ENCODE peak calls at places on chromosomes 12 and 14, in four cellular contexts. T, B, U and Z are unnamed samples.

GRCh38 chr14:57749267-57749666 is 116.6 kb downstream of the SLC35F4 start:
- DNase-seq in T (no peak), B (no peak), U (no peak), Z (no peak)

GRCh38 chr12:116708826-116709756 is 28.8 kb downstream of the SPRING1 start:
- DNase-seq in T (no peak), B (no peak), U (peak), Z (no peak)

GRCh38 chr14:68784298-68784910 is 8.5 kb downstream of the ZFP36L1 start:
- DNase-seq in T (no peak), B (no peak), U (peak), Z (no peak)

GRCh38 chr14:75247286-75247922 is 31.2 kb upstream of the FOS start:
- DNase-seq in T (no peak), B (no peak), U (peak), Z (no peak)

GRCh38 chr12:94879542-94879941 is 124.0 kb downstream of the NDUFA12 start:
- DNase-seq in T (peak), B (peak), U (peak), Z (no peak)

GRCh38 chr14:81829447-81829846 is 295.8 kb upstream of the SEL1L start:
- DNase-seq in T (no peak), B (no peak), U (no peak), Z (no peak)

GRCh38 chr14:34438438-34438837 is 23.6 kb downstream of the SPTSSA start:
- DNase-seq in T (no peak), B (no peak), U (no peak), Z (no peak)

GRCh38 chr12:109718390-109718789 is 4.8 kb downstream of the FAM222A start:
- DNase-seq in T (no peak), B (peak), U (no peak), Z (peak)

GRCh38 chr12:93812616-93813015 is 135.4 kb downstream of the CRADD start:
- DNase-seq in T (no peak), B (no peak), U (no peak), Z (no peak)

GRCh38 chr12:62861157-62861535 is 73.8 kb downstream of the PPM1H start:
- DNase-seq in T (no peak), B (no peak), U (no peak), Z (no peak)

GRCh38 chr12:29155079-29155478 is 6.0 kb downstream of the FAR2 start:
- DNase-seq in T (peak), B (no peak), U (no peak), Z (peak)

GRCh38 chr14:49303952-49304516 is 282.1 kb downstream of the RPS29 start:
- DNase-seq in T (peak), B (peak), U (no peak), Z (peak)

GRCh38 chr14:106811167-106811566 is 1284.8 kb downstream of the TMEM121 start:
- DNase-seq in T (no peak), B (no peak), U (no peak), Z (no peak)

GRCh38 chr12:2801044-2801783 is 6.4 kb downstream of the FKBP4 start:
- DNase-seq in T (no peak), B (no peak), U (no peak), Z (no peak)

GRCh38 chr12:1716215-1716862 is 25.5 kb downstream of the ADIPOR2 start:
- DNase-seq in T (no peak), B (no peak), U (no peak), Z (no peak)

GRCh38 chr12:122836027-122836921 is 1.0 kb downstream of the HIP1R start:
- DNase-seq in T (peak), B (no peak), U (peak), Z (no peak)

GRCh38 chr12:30613119-30613830 is 82.4 kb downstream of the IPO8 start:
- DNase-seq in T (no peak), B (no peak), U (peak), Z (no peak)

GRCh38 chr12:30614031-30614430 is 81.6 kb downstream of the IPO8 start:
- DNase-seq in T (no peak), B (no peak), U (no peak), Z (no peak)

GRCh38 chr12:30610718-30611117 is 85.0 kb downstream of the IPO8 start:
- DNase-seq in T (no peak), B (no peak), U (no peak), Z (no peak)
- TF ChIP-seq ELF4 in T (no peak), B (no peak), U (no peak), Z (no peak)

GRCh38 chr14:28101992-28102391 is 664.6 kb upstream of the FOXG1 start:
- DNase-seq in T (no peak), B (no peak), U (no peak), Z (no peak)
- TF ChIP-seq ELF4 in T (no peak), B (no peak), U (no peak), Z (no peak)

GRCh38 chr12:112303004-112303403 is 79.2 kb downstream of the HECTD4 start:
- DNase-seq in T (peak), B (no peak), U (no peak), Z (no peak)
- TF ChIP-seq ELF4 in T (no peak), B (no peak), U (no peak), Z (no peak)

GRCh38 chr12:98895086-98895651 is 250.1 kb downstream of the APAF1 start:
- DNase-seq in T (no peak), B (peak), U (no peak), Z (peak)
- TF ChIP-seq ELF4 in T (no peak), B (no peak), U (no peak), Z (no peak)

GRCh38 chr12:103462675-103463074 is 33.1 kb downstream of the C12orf42 start:
- DNase-seq in T (no peak), B (no peak), U (no peak), Z (no peak)
- TF ChIP-seq ELF4 in T (no peak), B (no peak), U (no peak), Z (no peak)

DNA sequence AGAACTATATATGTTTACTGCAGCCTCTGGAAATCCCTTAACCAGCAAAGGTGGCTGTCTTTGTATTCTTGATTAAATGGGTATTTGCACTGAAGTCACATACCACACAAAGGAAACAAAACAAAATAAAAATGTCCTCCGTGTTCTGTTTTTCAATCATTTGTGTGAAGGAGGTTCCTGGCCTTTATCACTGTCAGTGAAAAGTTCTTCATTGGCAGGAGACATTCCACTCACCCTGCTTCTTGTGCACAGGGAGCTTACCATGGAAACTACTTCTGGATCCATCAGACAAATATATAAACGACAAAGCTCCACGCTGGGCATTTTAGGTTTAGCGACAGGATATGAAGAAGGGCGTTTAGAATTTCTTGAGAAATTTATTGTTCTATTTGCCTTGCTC is 5.7 kb upstream of the NKX2-8 start:
- DNase-seq in T (no peak), B (no peak), U (no peak), Z (no peak)
- TF ChIP-seq ELF4 in T (no peak), B (no peak), U (no peak), Z (no peak)